ENCODE peak calls at places on chromosomes 3 and 15, in eight cellular contexts. N, U, M, R, O, C, K and E are unnamed samples.

GRCh38 chr15:92714457-92715401 is 59.2 kb upstream of the FAM174B start:
- DNase-seq in M (peak), N (peak), O (peak), R (peak), U (peak), C (peak), K (peak), E (peak)

GRCh38 chr3:123732447-123732846 is 147.6 kb upstream of the HACD2 start:
- DNase-seq in C (no peak), O (peak), K (no peak), R (peak), M (no peak), U (no peak), N (no peak), E (no peak)

GRCh38 chr15:25690673-25691543 is 172.2 kb downstream of the ATP10A start:
- DNase-seq in U (no peak), C (no peak), K (no peak), N (no peak), M (no peak), R (no peak), O (no peak), E (peak)

GRCh38 chr15:73794501-73795133 is 41.5 kb upstream of the INSYN1 start:
- DNase-seq in K (no peak), C (no peak), R (peak), U (no peak), O (no peak), N (no peak), M (no peak), E (no peak)

GRCh38 chr3:2849092-2849491 is 261.1 kb downstream of the IL5RA start:
- DNase-seq in R (no peak), M (no peak), N (no peak), C (no peak), O (no peak), K (no peak), U (no peak), E (no peak)

GRCh38 chr15:52136471-52136993 is 24.0 kb upstream of the BCL2L10 start:
- DNase-seq in U (no peak), N (no peak), R (no peak), C (no peak), M (no peak), K (no peak), O (no peak), E (no peak)

GRCh38 chr15:68158046-68158628 is 47.0 kb downstream of the CALML4 start:
- DNase-seq in O (peak), K (no peak), C (no peak), U (no peak), N (no peak), M (no peak), R (no peak), E (no peak)

GRCh38 chr3:157605356-157605755 is 102.1 kb upstream of the VEPH1 start:
- DNase-seq in M (no peak), C (no peak), O (no peak), K (no peak), R (no peak), N (no peak), U (no peak), E (no peak)

GRCh38 chr3:66885326-66886000 is 112.6 kb upstream of the KBTBD8 start:
- DNase-seq in N (no peak), M (no peak), O (no peak), U (no peak), R (peak), C (no peak), K (no peak), E (no peak)

GRCh38 chr3:8822141-8822540 is 52.7 kb upstream of the OXTR start:
- DNase-seq in U (no peak), M (no peak), O (no peak), N (no peak), K (no peak), R (no peak), C (no peak), E (no peak)

GRCh38 chr3:156230291-156230900 is 110.0 kb downstream of the KCNAB1 start:
- DNase-seq in O (no peak), K (no peak), M (no peak), U (no peak), N (no peak), C (no peak), R (no peak), E (no peak)

GRCh38 chr15:52217186-52217585 is 26.0 kb upstream of the GNB5 start:
- DNase-seq in C (peak), O (no peak), R (peak), N (no peak), M (no peak), U (peak), K (peak), E (no peak)

GRCh38 chr3:178078933-178079332 is 457.3 kb upstream of the KCNMB2 start:
- DNase-seq in N (no peak), M (no peak), U (no peak), R (no peak), C (no peak), O (no peak), K (no peak), E (no peak)

GRCh38 chr3:114674041-114674440 is 380.2 kb downstream of the TIGIT start:
- DNase-seq in C (no peak), M (no peak), K (no peak), N (no peak), O (no peak), U (no peak), R (no peak), E (no peak)

GRCh38 chr3:172216267-172216666 is 176.9 kb downstream of the FNDC3B start:
- DNase-seq in U (no peak), N (no peak), R (no peak), K (no peak), C (no peak), M (no peak), O (no peak), E (no peak)

GRCh38 chr15:62841269-62841628 is 201.3 kb upstream of the TPM1 start:
- DNase-seq in R (no peak), O (no peak), N (no peak), U (no peak), M (no peak), C (no peak), K (no peak), E (peak)

GRCh38 chr3:76367281-76367680 is 581.9 kb upstream of the ZNF717 start:
- DNase-seq in O (no peak), U (no peak), M (no peak), R (no peak), C (no peak), N (no peak), K (no peak), E (no peak)

GRCh38 chr3:155404486-155404885 is 111.0 kb upstream of the STRIT1 start:
- DNase-seq in C (no peak), N (no peak), O (no peak), M (no peak), U (no peak), K (no peak), R (no peak), E (no peak)

GRCh38 chr3:186540444-186541226 is 3.5 kb downstream of the CRYGS start:
- DNase-seq in K (peak), N (peak), U (peak), C (peak), O (peak), M (peak), R (peak), E (peak)

GRCh38 chr3:143070977-143071551 is 48.5 kb upstream of the CHST2 start:
- DNase-seq in M (no peak), K (no peak), C (no peak), U (no peak), N (no peak), R (peak), O (peak), E (no peak)

GRCh38 chr15:91289324-91289723 is 189.3 kb downstream of the SV2B start:
- DNase-seq in O (no peak), M (peak), K (no peak), R (peak), N (no peak), C (no peak), U (no peak), E (no peak)

GRCh38 chr3:158368271-158368670 is 202.7 kb upstream of the MLF1 start:
- DNase-seq in R (no peak), K (no peak), U (no peak), N (no peak), O (peak), C (no peak), M (peak), E (no peak)

GRCh38 chr3:194265996-194266657 is 85.0 kb downstream of the CPN2 start:
- DNase-seq in C (no peak), U (peak), M (no peak), R (no peak), N (no peak), K (peak), O (no peak), E (no peak)

GRCh38 chr15:85831415-85832113 is 36.8 kb upstream of the KLHL25 start:
- DNase-seq in U (peak), R (peak), O (peak), K (peak), M (peak), C (peak), N (peak), E (peak)

GRCh38 chr3:146326875-146327543 is 76.1 kb upstream of the PLSCR4 start:
- DNase-seq in R (peak), K (no peak), N (no peak), M (peak), C (peak), O (peak), U (peak), E (peak)

GRCh38 chr3:66407281-66408218 is 93.3 kb downstream of the LRIG1 start:
- DNase-seq in C (peak), O (peak), U (peak), N (peak), M (peak), R (peak), K (peak), E (peak)

GRCh38 chr15:92091155-92091734 is 237.7 kb downstream of the SLCO3A1 start:
- DNase-seq in O (peak), N (no peak), M (peak), K (peak), C (peak), R (peak), U (peak), E (no peak)

GRCh38 chr3:188656196-188656982 is 502.4 kb downstream of the LPP start:
- DNase-seq in O (no peak), C (no peak), R (no peak), N (no peak), M (no peak), U (no peak), K (no peak), E (no peak)

GRCh38 chr3:59052803-59053411 is 3.1 kb upstream of the CFAP20DC start:
- DNase-seq in N (no peak), C (no peak), U (no peak), M (peak), K (no peak), O (peak), R (peak), E (no peak)

GRCh38 chr15:75822685-75823278 is 20.5 kb upstream of the UBE2Q2 start:
- DNase-seq in N (no peak), K (no peak), R (no peak), C (no peak), O (no peak), U (no peak), M (no peak), E (no peak)

GRCh38 chr3:125379483-125379882 is 4.4 kb upstream of the ZNF148 start:
- DNase-seq in K (no peak), C (no peak), N (no peak), R (no peak), O (no peak), U (no peak), M (no peak), E (no peak)

GRCh38 chr3:196486263-196486662 is 17.3 kb downstream of the RNF168 start:
- DNase-seq in O (no peak), M (no peak), C (no peak), N (no peak), R (no peak), U (no peak), K (no peak), E (no peak)

GRCh38 chr3:171777608-171777995 is 32.7 kb downstream of the PLD1 start:
- DNase-seq in M (no peak), C (no peak), O (no peak), N (no peak), K (no peak), U (no peak), R (no peak), E (no peak)

GRCh38 chr15:56715220-56715619 is 18.1 kb downstream of the ZNF280D start:
- DNase-seq in M (no peak), K (no peak), C (no peak), O (no peak), N (no peak), R (no peak), U (no peak), E (no peak)

GRCh38 chr3:101819649-101820202 is 29.6 kb upstream of the NFKBIZ start:
- DNase-seq in R (no peak), U (no peak), K (no peak), O (no peak), N (no peak), C (no peak), M (no peak), E (no peak)

GRCh38 chr3:16053794-16054193 is 120.7 kb upstream of the GALNT15 start:
- DNase-seq in C (no peak), K (no peak), N (no peak), M (no peak), U (no peak), R (no peak), O (no peak), E (no peak)

GRCh38 chr3:146550743-146551510 is 6.5 kb upstream of the PLSCR1 start:
- DNase-seq in K (no peak), C (peak), N (no peak), O (no peak), U (no peak), R (peak), M (no peak), E (no peak)

GRCh38 chr3:193546129-193546528 is 8.6 kb downstream of the ATP13A4 start:
- DNase-seq in O (no peak), N (no peak), K (no peak), M (no peak), U (no peak), R (no peak), C (no peak), E (no peak)

GRCh38 chr3:111761309-111761795 is 97.7 kb upstream of the PHLDB2 start:
- DNase-seq in C (no peak), U (no peak), R (peak), M (peak), O (no peak), K (no peak), N (no peak), E (no peak)

GRCh38 chr15:65851981-65852380 is 17.3 kb upstream of the RAB11A start:
- DNase-seq in C (no peak), U (no peak), K (no peak), N (no peak), R (no peak), O (no peak), M (no peak), E (no peak)

GRCh38 chr15:65863106-65863505 is 6.2 kb upstream of the RAB11A start:
- DNase-seq in M (no peak), U (no peak), O (no peak), N (no peak), K (no peak), R (no peak), C (no peak), E (no peak)

GRCh38 chr15:65856821-65857455 is 12.4 kb upstream of the RAB11A start:
- DNase-seq in U (peak), M (peak), O (peak), R (peak), C (peak), K (peak), N (peak), E (peak)

GRCh38 chr15:65862682-65863081 is 6.6 kb upstream of the RAB11A start:
- DNase-seq in R (peak), N (no peak), K (peak), O (peak), U (peak), C (peak), M (peak), E (no peak)

DNA sequence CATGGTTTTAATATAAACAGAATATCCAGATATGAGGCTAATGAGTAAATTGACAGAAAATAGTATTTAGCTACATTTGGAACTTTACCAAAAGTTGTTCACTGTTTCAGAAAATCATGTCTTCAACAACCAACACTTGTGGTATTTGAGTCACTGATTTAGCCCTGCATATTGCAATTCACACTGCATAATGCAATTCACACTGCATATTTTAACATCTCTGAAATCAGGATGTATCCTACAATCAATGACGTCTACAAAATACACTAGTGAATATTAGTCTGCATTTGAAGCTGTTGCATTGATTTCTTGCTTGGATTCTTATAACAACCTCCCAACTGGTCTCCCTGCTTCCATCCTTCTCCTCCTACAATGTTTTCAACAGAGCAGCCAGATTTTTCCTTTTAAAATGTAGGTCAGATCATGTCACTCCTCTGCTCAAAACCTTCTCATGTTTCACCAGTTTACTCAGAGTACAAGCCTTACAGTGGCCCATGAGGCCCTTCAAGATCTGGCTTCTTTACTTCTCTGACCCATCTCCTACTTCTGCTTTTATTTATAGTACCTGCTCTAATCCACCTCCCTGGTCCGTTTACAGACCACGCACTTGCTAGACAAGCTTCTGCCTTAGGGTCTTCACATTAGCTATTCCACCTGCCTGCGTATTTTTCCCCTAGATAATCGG is 11.4 kb upstream of the RAB11A start:
- DNase-seq in K (no peak), C (no peak), R (no peak), N (no peak), O (no peak), U (no peak), M (no peak), E (no peak)
- TF ChIP-seq EP300 in K (no peak), C (no peak), R (no peak), N (no peak), O (no peak), U (no peak), M (no peak), E (no peak)

GRCh38 chr3:46849098-46849631 is 14.1 kb downstream of the MYL3 start:
- DNase-seq in K (no peak), M (no peak), R (no peak), C (no peak), O (no peak), N (no peak), U (peak), E (no peak)
- TF ChIP-seq EP300 in K (no peak), M (no peak), R (no peak), C (no peak), O (no peak), N (no peak), U (no peak), E (no peak)

DNA sequence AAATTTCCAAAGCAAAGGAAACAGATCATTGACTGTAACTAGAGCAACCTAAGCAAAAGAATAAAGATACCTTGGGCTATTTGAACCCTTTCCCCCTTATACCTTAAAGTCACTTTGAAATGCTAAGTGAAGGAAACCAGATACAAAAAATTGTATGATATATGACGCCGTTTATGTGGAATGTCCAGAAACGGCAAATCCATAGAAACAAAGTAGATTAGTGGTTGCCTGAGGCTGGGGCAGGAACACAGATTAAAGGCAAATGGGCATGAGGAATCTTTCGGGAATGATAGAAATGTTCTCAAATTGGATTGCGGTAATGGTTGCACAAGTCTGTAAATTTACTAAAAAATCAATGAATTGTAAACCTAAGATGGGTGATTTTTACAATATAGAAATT is 160.1 kb upstream of the CCDC54 start:
- DNase-seq in O (no peak), R (peak), M (no peak), K (no peak), N (no peak), U (no peak), C (no peak), E (no peak)
- TF ChIP-seq EP300 in O (no peak), R (peak), M (peak), K (no peak), N (no peak), U (no peak), C (no peak), E (no peak)

GRCh38 chr3:85586018-85586417 is 627.2 kb downstream of the CADM2 start:
- DNase-seq in N (no peak), K (no peak), U (no peak), R (no peak), C (no peak), M (no peak), O (no peak), E (no peak)
- TF ChIP-seq EP300 in N (no peak), K (no peak), U (no peak), R (no peak), C (no peak), M (no peak), O (no peak), E (no peak)